ENCODE peak calls at places on chromosomes 12 and 14, in six cellular contexts. One of them, this sample, is unnamed.

GRCh38 chr14:84579292-84579691 is 950.7 kb upstream of the FLRT2 start:
- DNase-seq in left ventricle myocardium inferior: no peak
- DNase-seq in left cardiac atrium: no peak
- DNase-seq in iris pigment epithelial cell: no peak
- DNase-seq in SHP77 treated with DMSO at 0.1 percent for 48 hours: no peak
- DNase-seq in stromal cell of bone marrow: no peak
- DNase-seq in this sample: no peak

GRCh38 chr12:127431177-127431576 is 835.8 kb upstream of the TMEM132C start:
- DNase-seq in stromal cell of bone marrow: no peak
- DNase-seq in left cardiac atrium: no peak
- DNase-seq in SHP77 treated with DMSO at 0.1 percent for 48 hours: no peak
- DNase-seq in left ventricle myocardium inferior: no peak
- DNase-seq in iris pigment epithelial cell: no peak
- DNase-seq in this sample: no peak

GRCh38 chr14:78341827-78342389 is 171.7 kb downstream of the NRXN3 start:
- DNase-seq in SHP77 treated with DMSO at 0.1 percent for 48 hours: no peak
- DNase-seq in iris pigment epithelial cell: no peak
- DNase-seq in stromal cell of bone marrow: no peak
- DNase-seq in left cardiac atrium: no peak
- DNase-seq in left ventricle myocardium inferior: no peak
- DNase-seq in this sample: no peak

GRCh38 chr14:69739486-69739885 is 27.5 kb upstream of the SRSF5 start:
- DNase-seq in left ventricle myocardium inferior: no peak
- DNase-seq in stromal cell of bone marrow: no peak
- DNase-seq in left cardiac atrium: no peak
- DNase-seq in SHP77 treated with DMSO at 0.1 percent for 48 hours: no peak
- DNase-seq in iris pigment epithelial cell: no peak
- DNase-seq in this sample: no peak

GRCh38 chr12:53059434-53060063 is 9.7 kb downstream of the TNS2 start:
- DNase-seq in iris pigment epithelial cell: no peak
- DNase-seq in SHP77 treated with DMSO at 0.1 percent for 48 hours: no peak
- DNase-seq in stromal cell of bone marrow: no peak
- DNase-seq in left ventricle myocardium inferior: no peak
- DNase-seq in left cardiac atrium: no peak
- DNase-seq in this sample: no peak

GRCh38 chr12:10940389-10940788 is 1.3 kb upstream of the TAS2R14 start:
- DNase-seq in left cardiac atrium: no peak
- DNase-seq in stromal cell of bone marrow: no peak
- DNase-seq in left ventricle myocardium inferior: no peak
- DNase-seq in iris pigment epithelial cell: peak
- DNase-seq in SHP77 treated with DMSO at 0.1 percent for 48 hours: no peak
- DNase-seq in this sample: no peak

GRCh38 chr14:93789366-93790130 is 1.3 kb upstream of the PRIMA1 start:
- DNase-seq in iris pigment epithelial cell: no peak
- DNase-seq in SHP77 treated with DMSO at 0.1 percent for 48 hours: no peak
- DNase-seq in left cardiac atrium: no peak
- DNase-seq in stromal cell of bone marrow: no peak
- DNase-seq in left ventricle myocardium inferior: no peak
- DNase-seq in this sample: no peak

GRCh38 chr12:82781288-82782078 is 94.8 kb downstream of the TMTC2 start:
- DNase-seq in left ventricle myocardium inferior: no peak
- DNase-seq in SHP77 treated with DMSO at 0.1 percent for 48 hours: no peak
- DNase-seq in left cardiac atrium: no peak
- DNase-seq in stromal cell of bone marrow: no peak
- DNase-seq in iris pigment epithelial cell: no peak
- DNase-seq in this sample: no peak

GRCh38 chr12:96434107-96434506 is 33.9 kb upstream of the CDK17 start:
- DNase-seq in iris pigment epithelial cell: peak
- DNase-seq in stromal cell of bone marrow: peak
- DNase-seq in left cardiac atrium: no peak
- DNase-seq in SHP77 treated with DMSO at 0.1 percent for 48 hours: no peak
- DNase-seq in left ventricle myocardium inferior: no peak
- DNase-seq in this sample: peak

GRCh38 chr14:64438181-64438839 is 27.0 kb upstream of the AKAP5 start:
- DNase-seq in left ventricle myocardium inferior: no peak
- DNase-seq in iris pigment epithelial cell: peak
- DNase-seq in stromal cell of bone marrow: peak
- DNase-seq in left cardiac atrium: no peak
- DNase-seq in SHP77 treated with DMSO at 0.1 percent for 48 hours: no peak
- DNase-seq in this sample: no peak

GRCh38 chr12:80400591-80400991 is 43.4 kb upstream of the PTPRQ start:
- DNase-seq in iris pigment epithelial cell: no peak
- DNase-seq in stromal cell of bone marrow: no peak
- DNase-seq in SHP77 treated with DMSO at 0.1 percent for 48 hours: no peak
- DNase-seq in left ventricle myocardium inferior: no peak
- DNase-seq in left cardiac atrium: peak
- DNase-seq in this sample: no peak

GRCh38 chr12:116136340-116136739 is 141.2 kb downstream of the MED13L start:
- DNase-seq in stromal cell of bone marrow: no peak
- DNase-seq in SHP77 treated with DMSO at 0.1 percent for 48 hours: no peak
- DNase-seq in left cardiac atrium: no peak
- DNase-seq in left ventricle myocardium inferior: no peak
- DNase-seq in iris pigment epithelial cell: peak
- DNase-seq in this sample: no peak

GRCh38 chr14:73246387-73247150 is 9.3 kb downstream of the PAPLN start:
- DNase-seq in iris pigment epithelial cell: no peak
- DNase-seq in left cardiac atrium: no peak
- DNase-seq in SHP77 treated with DMSO at 0.1 percent for 48 hours: no peak
- DNase-seq in stromal cell of bone marrow: no peak
- DNase-seq in left ventricle myocardium inferior: no peak
- DNase-seq in this sample: no peak

GRCh38 chr14:23605931-23606585 is 27.5 kb upstream of the JPH4 start:
- DNase-seq in stromal cell of bone marrow: peak
- DNase-seq in left ventricle myocardium inferior: no peak
- DNase-seq in SHP77 treated with DMSO at 0.1 percent for 48 hours: no peak
- DNase-seq in left cardiac atrium: no peak
- DNase-seq in iris pigment epithelial cell: no peak
- DNase-seq in this sample: no peak

GRCh38 chr12:57240069-57240921 is 10.7 kb downstream of the STAC3 start:
- DNase-seq in stromal cell of bone marrow: no peak
- DNase-seq in left cardiac atrium: peak
- DNase-seq in SHP77 treated with DMSO at 0.1 percent for 48 hours: peak
- DNase-seq in left ventricle myocardium inferior: peak
- DNase-seq in iris pigment epithelial cell: peak
- DNase-seq in this sample: no peak

GRCh38 chr12:79121486-79121885 is 256.9 kb downstream of the SYT1 start:
- DNase-seq in iris pigment epithelial cell: peak
- DNase-seq in stromal cell of bone marrow: no peak
- DNase-seq in SHP77 treated with DMSO at 0.1 percent for 48 hours: no peak
- DNase-seq in left ventricle myocardium inferior: no peak
- DNase-seq in left cardiac atrium: no peak
- DNase-seq in this sample: peak

GRCh38 chr12:42144424-42145196 is at the start of gene GXYLT1:
- DNase-seq in iris pigment epithelial cell: peak
- DNase-seq in SHP77 treated with DMSO at 0.1 percent for 48 hours: peak
- DNase-seq in stromal cell of bone marrow: peak
- DNase-seq in left cardiac atrium: peak
- DNase-seq in left ventricle myocardium inferior: peak
- DNase-seq in this sample: peak

GRCh38 chr12:92143280-92143679 is 2.4 kb downstream of the BTG1 start:
- DNase-seq in SHP77 treated with DMSO at 0.1 percent for 48 hours: no peak
- DNase-seq in iris pigment epithelial cell: no peak
- DNase-seq in stromal cell of bone marrow: no peak
- DNase-seq in left cardiac atrium: no peak
- DNase-seq in left ventricle myocardium inferior: no peak
- DNase-seq in this sample: no peak

GRCh38 chr14:99725774-99726537 is 41.9 kb downstream of the CYP46A1 start:
- DNase-seq in left cardiac atrium: no peak
- DNase-seq in SHP77 treated with DMSO at 0.1 percent for 48 hours: no peak
- DNase-seq in iris pigment epithelial cell: no peak
- DNase-seq in left ventricle myocardium inferior: no peak
- DNase-seq in stromal cell of bone marrow: no peak
- DNase-seq in this sample: no peak

GRCh38 chr12:15208140-15208539 is 13.1 kb downstream of the RERG start:
- DNase-seq in left cardiac atrium: no peak
- DNase-seq in iris pigment epithelial cell: peak
- DNase-seq in SHP77 treated with DMSO at 0.1 percent for 48 hours: no peak
- DNase-seq in stromal cell of bone marrow: no peak
- DNase-seq in left ventricle myocardium inferior: no peak
- DNase-seq in this sample: no peak

GRCh38 chr12:131908716-131909595 is 14.5 kb downstream of the ULK1 start:
- DNase-seq in iris pigment epithelial cell: no peak
- DNase-seq in left ventricle myocardium inferior: no peak
- DNase-seq in stromal cell of bone marrow: no peak
- DNase-seq in left cardiac atrium: peak
- DNase-seq in SHP77 treated with DMSO at 0.1 percent for 48 hours: no peak
- DNase-seq in this sample: no peak

GRCh38 chr14:25044299-25044698 is 5.6 kb downstream of the STXBP6 start:
- DNase-seq in left cardiac atrium: no peak
- DNase-seq in iris pigment epithelial cell: no peak
- DNase-seq in SHP77 treated with DMSO at 0.1 percent for 48 hours: no peak
- DNase-seq in left ventricle myocardium inferior: no peak
- DNase-seq in stromal cell of bone marrow: no peak
- DNase-seq in this sample: no peak

GRCh38 chr14:68814376-68815287 is 21.8 kb upstream of the ZFP36L1 start:
- DNase-seq in SHP77 treated with DMSO at 0.1 percent for 48 hours: no peak
- DNase-seq in stromal cell of bone marrow: no peak
- DNase-seq in left ventricle myocardium inferior: no peak
- DNase-seq in left cardiac atrium: peak
- DNase-seq in iris pigment epithelial cell: peak
- DNase-seq in this sample: no peak

GRCh38 chr14:91352101-91352500 is 65.5 kb downstream of the CCDC88C start:
- DNase-seq in iris pigment epithelial cell: peak
- DNase-seq in left cardiac atrium: peak
- DNase-seq in SHP77 treated with DMSO at 0.1 percent for 48 hours: no peak
- DNase-seq in left ventricle myocardium inferior: peak
- DNase-seq in stromal cell of bone marrow: no peak
- DNase-seq in this sample: no peak

GRCh38 chr12:2722806-2723205 is 72.0 kb upstream of the FKBP4 start:
- DNase-seq in left cardiac atrium: no peak
- DNase-seq in iris pigment epithelial cell: peak
- DNase-seq in SHP77 treated with DMSO at 0.1 percent for 48 hours: no peak
- DNase-seq in left ventricle myocardium inferior: no peak
- DNase-seq in stromal cell of bone marrow: no peak
- DNase-seq in this sample: no peak

GRCh38 chr14:31166271-31166561 is 41.4 kb downstream of the HECTD1 start:
- DNase-seq in left cardiac atrium: no peak
- DNase-seq in left ventricle myocardium inferior: no peak
- DNase-seq in iris pigment epithelial cell: peak
- DNase-seq in stromal cell of bone marrow: no peak
- DNase-seq in SHP77 treated with DMSO at 0.1 percent for 48 hours: no peak
- DNase-seq in this sample: no peak

GRCh38 chr12:68180792-68181744 is 21.5 kb upstream of the IFNG start:
- DNase-seq in stromal cell of bone marrow: peak
- DNase-seq in left ventricle myocardium inferior: no peak
- DNase-seq in iris pigment epithelial cell: peak
- DNase-seq in left cardiac atrium: no peak
- DNase-seq in SHP77 treated with DMSO at 0.1 percent for 48 hours: no peak
- DNase-seq in this sample: no peak

GRCh38 chr14:65179918-65180724 is 77.8 kb upstream of the MAX start:
- DNase-seq in SHP77 treated with DMSO at 0.1 percent for 48 hours: no peak
- DNase-seq in stromal cell of bone marrow: peak
- DNase-seq in left cardiac atrium: peak
- DNase-seq in iris pigment epithelial cell: peak
- DNase-seq in left ventricle myocardium inferior: peak
- DNase-seq in this sample: no peak

GRCh38 chr12:42696424-42697149 is 107.0 kb upstream of the PRICKLE1 start:
- DNase-seq in left ventricle myocardium inferior: peak
- DNase-seq in stromal cell of bone marrow: peak
- DNase-seq in iris pigment epithelial cell: peak
- DNase-seq in SHP77 treated with DMSO at 0.1 percent for 48 hours: no peak
- DNase-seq in left cardiac atrium: peak
- DNase-seq in this sample: no peak

GRCh38 chr12:26874501-26875296 is 41.7 kb upstream of the ITPR2 start:
- DNase-seq in iris pigment epithelial cell: no peak
- DNase-seq in stromal cell of bone marrow: no peak
- DNase-seq in SHP77 treated with DMSO at 0.1 percent for 48 hours: no peak
- DNase-seq in left ventricle myocardium inferior: no peak
- DNase-seq in left cardiac atrium: no peak
- DNase-seq in this sample: peak

GRCh38 chr14:99252443-99252939 is 19.5 kb downstream of the BCL11B start:
- DNase-seq in iris pigment epithelial cell: no peak
- DNase-seq in stromal cell of bone marrow: no peak
- DNase-seq in left cardiac atrium: no peak
- DNase-seq in left ventricle myocardium inferior: no peak
- DNase-seq in SHP77 treated with DMSO at 0.1 percent for 48 hours: no peak
- DNase-seq in this sample: no peak

GRCh38 chr14:100865682-100866591 is 37.6 kb downstream of the RTL1 start:
- DNase-seq in iris pigment epithelial cell: no peak
- DNase-seq in left cardiac atrium: peak
- DNase-seq in SHP77 treated with DMSO at 0.1 percent for 48 hours: no peak
- DNase-seq in stromal cell of bone marrow: no peak
- DNase-seq in left ventricle myocardium inferior: peak
- DNase-seq in this sample: no peak

GRCh38 chr12:62882140-62882539 is 52.8 kb downstream of the PPM1H start:
- DNase-seq in left ventricle myocardium inferior: no peak
- DNase-seq in iris pigment epithelial cell: no peak
- DNase-seq in stromal cell of bone marrow: no peak
- DNase-seq in left cardiac atrium: no peak
- DNase-seq in SHP77 treated with DMSO at 0.1 percent for 48 hours: no peak
- DNase-seq in this sample: no peak

GRCh38 chr12:58601529-58601928 is 318.8 kb downstream of the LRIG3 start:
- DNase-seq in left cardiac atrium: no peak
- DNase-seq in SHP77 treated with DMSO at 0.1 percent for 48 hours: no peak
- DNase-seq in stromal cell of bone marrow: no peak
- DNase-seq in left ventricle myocardium inferior: no peak
- DNase-seq in iris pigment epithelial cell: no peak
- DNase-seq in this sample: no peak

GRCh38 chr14:83425138-83425537 is 1891.5 kb upstream of the SEL1L start:
- DNase-seq in left ventricle myocardium inferior: no peak
- DNase-seq in iris pigment epithelial cell: peak
- DNase-seq in SHP77 treated with DMSO at 0.1 percent for 48 hours: no peak
- DNase-seq in left cardiac atrium: no peak
- DNase-seq in stromal cell of bone marrow: peak
- DNase-seq in this sample: no peak

GRCh38 chr12:31431721-31432120 is 105.8 kb upstream of the SINHCAF start:
- DNase-seq in stromal cell of bone marrow: no peak
- DNase-seq in left cardiac atrium: no peak
- DNase-seq in left ventricle myocardium inferior: no peak
- DNase-seq in SHP77 treated with DMSO at 0.1 percent for 48 hours: no peak
- DNase-seq in iris pigment epithelial cell: peak
- DNase-seq in this sample: no peak

GRCh38 chr14:25009891-25010290 is 40.1 kb downstream of the STXBP6 start:
- DNase-seq in iris pigment epithelial cell: peak
- DNase-seq in stromal cell of bone marrow: no peak
- DNase-seq in left ventricle myocardium inferior: no peak
- DNase-seq in left cardiac atrium: no peak
- DNase-seq in SHP77 treated with DMSO at 0.1 percent for 48 hours: no peak
- DNase-seq in this sample: no peak

GRCh38 chr14:73786632-73786941 is 65.0 kb upstream of the PTGR2 start:
- DNase-seq in SHP77 treated with DMSO at 0.1 percent for 48 hours: no peak
- DNase-seq in left cardiac atrium: peak
- DNase-seq in left ventricle myocardium inferior: peak
- DNase-seq in iris pigment epithelial cell: no peak
- DNase-seq in stromal cell of bone marrow: no peak
- DNase-seq in this sample: no peak

GRCh38 chr14:38839743-38840375 is 263.2 kb downstream of the SEC23A start:
- DNase-seq in stromal cell of bone marrow: no peak
- DNase-seq in left cardiac atrium: no peak
- DNase-seq in SHP77 treated with DMSO at 0.1 percent for 48 hours: no peak
- DNase-seq in iris pigment epithelial cell: peak
- DNase-seq in left ventricle myocardium inferior: no peak
- DNase-seq in this sample: peak